ENCODE peak calls at places on chromosomes 7 and 10, in six cellular contexts. One of them, this sample, is unnamed.

GRCh38 chr10:76318171-76318570 is 886.7 kb downstream of the LRMDA start:
- DNase-seq in aorta: no peak
- DNase-seq in transverse colon: no peak
- DNase-seq in lung: no peak
- DNase-seq in naive thymus-derived CD4-positive, alpha-beta T cell: no peak
- DNase-seq in body of pancreas: no peak
- DNase-seq in this sample: no peak

GRCh38 chr10:78944658-78945333 is 124.0 kb upstream of the ZMIZ1 start:
- DNase-seq in transverse colon: peak; percentile 56
- DNase-seq in body of pancreas: peak; percentile 38
- DNase-seq in naive thymus-derived CD4-positive, alpha-beta T cell: no peak
- DNase-seq in aorta: no peak
- DNase-seq in lung: peak; percentile 46
- DNase-seq in this sample: no peak

GRCh38 chr10:114304566-114305421 is 65.7 kb downstream of the VWA2 start:
- DNase-seq in body of pancreas: peak; percentile 61
- DNase-seq in transverse colon: peak; percentile 62
- DNase-seq in aorta: peak; percentile 83
- DNase-seq in naive thymus-derived CD4-positive, alpha-beta T cell: peak; percentile 26
- DNase-seq in lung: no peak
- DNase-seq in this sample: no peak

GRCh38 chr7:15168489-15168888 is 265.9 kb upstream of the DGKB start:
- DNase-seq in aorta: no peak
- DNase-seq in transverse colon: no peak
- DNase-seq in naive thymus-derived CD4-positive, alpha-beta T cell: no peak
- DNase-seq in lung: no peak
- DNase-seq in body of pancreas: no peak
- DNase-seq in this sample: no peak

GRCh38 chr7:106347229-106347833 is 62.5 kb upstream of the NAMPT start:
- DNase-seq in body of pancreas: no peak
- DNase-seq in lung: no peak
- DNase-seq in naive thymus-derived CD4-positive, alpha-beta T cell: no peak
- DNase-seq in transverse colon: no peak
- DNase-seq in aorta: no peak
- DNase-seq in this sample: no peak

GRCh38 chr10:122164815-122165491 is 106.1 kb upstream of the BTBD16 start:
- DNase-seq in transverse colon: no peak
- DNase-seq in aorta: no peak
- DNase-seq in lung: no peak
- DNase-seq in naive thymus-derived CD4-positive, alpha-beta T cell: no peak
- DNase-seq in body of pancreas: peak; percentile 41
- DNase-seq in this sample: no peak

GRCh38 chr7:3087243-3087642 is 43.6 kb upstream of the CARD11 start:
- DNase-seq in body of pancreas: no peak
- DNase-seq in lung: no peak
- DNase-seq in transverse colon: no peak
- DNase-seq in naive thymus-derived CD4-positive, alpha-beta T cell: no peak
- DNase-seq in aorta: no peak
- DNase-seq in this sample: no peak

GRCh38 chr7:69949195-69949594 is 350.9 kb downstream of the AUTS2 start:
- DNase-seq in aorta: no peak
- DNase-seq in transverse colon: no peak
- DNase-seq in body of pancreas: no peak
- DNase-seq in lung: no peak
- DNase-seq in naive thymus-derived CD4-positive, alpha-beta T cell: no peak
- DNase-seq in this sample: no peak

GRCh38 chr10:95241533-95241932 is 47.5 kb downstream of the ACSM6 start:
- DNase-seq in naive thymus-derived CD4-positive, alpha-beta T cell: no peak
- DNase-seq in transverse colon: no peak
- DNase-seq in aorta: no peak
- DNase-seq in body of pancreas: no peak
- DNase-seq in lung: peak; percentile 91
- DNase-seq in this sample: no peak

GRCh38 chr10:119892188-119893065 is at the start of gene SEC23IP:
- DNase-seq in naive thymus-derived CD4-positive, alpha-beta T cell: peak; percentile 79
- DNase-seq in body of pancreas: peak; percentile 95
- DNase-seq in transverse colon: peak; percentile 96
- DNase-seq in aorta: peak; percentile 99
- DNase-seq in lung: peak; percentile 97
- DNase-seq in this sample: peak; percentile 98

GRCh38 chr10:100508691-100509150 is 10.9 kb downstream of the SEC31B start:
- DNase-seq in lung: no peak
- DNase-seq in aorta: no peak
- DNase-seq in naive thymus-derived CD4-positive, alpha-beta T cell: peak; percentile 62
- DNase-seq in transverse colon: no peak
- DNase-seq in body of pancreas: no peak
- DNase-seq in this sample: no peak

GRCh38 chr7:99137418-99138180 is 6.3 kb downstream of the SMURF1 start:
- DNase-seq in body of pancreas: no peak
- DNase-seq in naive thymus-derived CD4-positive, alpha-beta T cell: no peak
- DNase-seq in transverse colon: no peak
- DNase-seq in lung: no peak
- DNase-seq in aorta: no peak
- DNase-seq in this sample: no peak

GRCh38 chr10:121990015-121990677 is 1.2 kb downstream of the TACC2 start:
- DNase-seq in body of pancreas: peak; percentile 46
- DNase-seq in transverse colon: peak; percentile 62
- DNase-seq in naive thymus-derived CD4-positive, alpha-beta T cell: no peak
- DNase-seq in lung: no peak
- DNase-seq in aorta: no peak
- DNase-seq in this sample: no peak

GRCh38 chr10:68271104-68271882 is 39.4 kb upstream of the ATOH7 start:
- DNase-seq in body of pancreas: no peak
- DNase-seq in aorta: no peak
- DNase-seq in naive thymus-derived CD4-positive, alpha-beta T cell: no peak
- DNase-seq in transverse colon: no peak
- DNase-seq in lung: no peak
- DNase-seq in this sample: peak; percentile 57

DNA sequence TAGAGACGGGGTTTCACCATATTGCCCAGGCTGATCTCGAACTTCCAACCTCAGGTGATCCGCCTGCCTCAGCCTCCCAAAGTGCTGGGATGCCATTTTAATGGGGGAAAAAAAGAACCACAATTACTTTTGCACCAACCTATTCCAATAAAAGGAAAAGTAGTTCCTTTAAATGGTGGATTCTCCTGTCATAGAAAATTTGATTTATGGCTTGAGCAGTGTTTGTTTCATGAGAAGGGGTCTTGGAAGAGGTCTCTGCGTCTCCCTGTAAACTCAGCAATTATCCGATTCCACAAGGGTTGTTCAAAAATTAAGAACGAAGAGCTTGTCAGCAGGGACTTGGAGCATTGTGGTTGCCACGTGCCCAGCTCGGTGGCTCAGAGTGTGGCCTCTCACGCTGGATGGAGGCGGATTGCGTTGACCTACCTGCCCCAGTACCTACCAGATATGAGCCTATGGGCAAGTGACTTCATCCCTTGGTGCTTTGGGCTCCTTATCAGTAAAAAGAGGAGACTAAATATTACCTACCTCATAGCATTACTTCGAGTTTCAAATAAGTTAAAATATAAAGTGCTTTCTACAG is 2.8 kb upstream of the TRIP6 start:
- DNase-seq in aorta: no peak
- DNase-seq in lung: no peak
- DNase-seq in naive thymus-derived CD4-positive, alpha-beta T cell: no peak
- DNase-seq in transverse colon: no peak
- DNase-seq in body of pancreas: no peak
- DNase-seq in this sample: no peak
- H3K36me3 ChIP-seq in aorta: no peaks in the 10 kb centered on the region
- H3K36me3 ChIP-seq in lung: peaks cover 29% of the 10 kb centered on the region
- H3K36me3 ChIP-seq in naive thymus-derived CD4-positive, alpha-beta T cell: peaks cover 48% of the 10 kb centered on the region
- H3K36me3 ChIP-seq in transverse colon: no peaks in the 10 kb centered on the region
- H3K36me3 ChIP-seq in body of pancreas: no peaks in the 10 kb centered on the region
- H3K36me3 ChIP-seq in this sample: peaks cover 36% of the 10 kb centered on the region

GRCh38 chr7:38335490-38336135 is 62.2 kb upstream of the TARP start:
- DNase-seq in naive thymus-derived CD4-positive, alpha-beta T cell: peak; percentile 58
- DNase-seq in body of pancreas: peak; percentile 87
- DNase-seq in lung: peak; percentile 82
- DNase-seq in aorta: peak; percentile 89
- DNase-seq in transverse colon: peak; percentile 89
- DNase-seq in this sample: peak; percentile 89

GRCh38 chr7:38335123-38335489 is 61.7 kb upstream of the TARP start:
- DNase-seq in aorta: no peak
- DNase-seq in naive thymus-derived CD4-positive, alpha-beta T cell: no peak
- DNase-seq in transverse colon: no peak
- DNase-seq in body of pancreas: no peak
- DNase-seq in lung: no peak
- DNase-seq in this sample: no peak

DNA sequence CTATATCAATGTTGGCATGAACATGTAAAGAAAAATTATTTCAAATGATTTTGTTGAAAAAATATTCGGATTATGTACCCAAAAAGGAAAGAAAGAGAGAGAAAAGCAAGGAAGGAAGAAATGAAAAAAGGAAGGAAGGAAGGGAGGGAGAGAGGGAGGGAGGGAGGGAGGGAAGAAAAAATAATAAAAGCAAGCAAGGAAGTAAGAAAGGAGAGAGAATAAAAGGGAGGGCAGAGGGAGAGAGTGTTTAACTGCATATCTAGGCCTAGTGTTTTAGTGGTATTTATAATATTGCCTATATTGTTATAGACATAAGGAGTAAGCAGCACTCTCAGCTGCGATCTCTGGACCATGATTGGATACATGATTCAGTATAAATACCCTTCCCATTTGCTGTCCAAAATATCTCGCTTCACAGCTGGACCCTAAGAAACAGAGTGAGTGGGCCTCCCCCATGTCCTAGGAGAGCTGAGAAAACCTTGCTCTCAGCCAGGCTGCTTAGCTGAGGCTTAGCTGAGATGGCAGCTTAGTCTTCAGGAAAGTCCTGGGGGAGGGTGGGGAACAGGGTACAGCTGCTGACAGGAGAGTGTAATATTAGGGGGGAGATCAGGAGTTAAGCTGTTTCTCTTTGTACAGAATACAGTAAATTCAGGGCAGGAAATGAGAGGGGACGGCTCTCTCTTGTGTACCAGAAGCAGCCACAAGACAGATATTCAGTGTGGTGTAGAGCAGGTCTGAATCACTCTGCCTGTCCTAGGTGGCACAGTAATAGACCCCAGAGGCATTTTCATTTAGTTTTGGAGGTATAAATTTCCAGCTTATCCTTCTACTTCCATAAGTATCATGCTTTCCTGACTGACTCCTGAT is 66.8 kb upstream of the TARP start:
- DNase-seq in transverse colon: no peak
- DNase-seq in aorta: no peak
- DNase-seq in body of pancreas: no peak
- DNase-seq in naive thymus-derived CD4-positive, alpha-beta T cell: no peak
- DNase-seq in lung: no peak
- DNase-seq in this sample: no peak
- H3K4me3 ChIP-seq in transverse colon: no peak overlapping the region
- H3K4me3 ChIP-seq in aorta: no peak overlapping the region
- H3K4me3 ChIP-seq in body of pancreas: no peak overlapping the region
- H3K4me3 ChIP-seq in naive thymus-derived CD4-positive, alpha-beta T cell: no peak overlapping the region
- H3K4me3 ChIP-seq in lung: no peak overlapping the region
- H3K4me3 ChIP-seq in this sample: no peak overlapping the region

GRCh38 chr7:139115104-139115503 is 5.6 kb upstream of the ZC3HAV1 start:
- DNase-seq in lung: no peak
- DNase-seq in transverse colon: no peak
- DNase-seq in body of pancreas: no peak
- DNase-seq in aorta: no peak
- DNase-seq in naive thymus-derived CD4-positive, alpha-beta T cell: no peak
- DNase-seq in this sample: no peak
- H3K4me1 ChIP-seq in lung: peaks cover 5% of the 10 kb centered on the region
- H3K4me1 ChIP-seq in transverse colon: peaks cover 9% of the 10 kb centered on the region
- H3K4me1 ChIP-seq in body of pancreas: peaks cover 13% of the 10 kb centered on the region
- H3K4me1 ChIP-seq in aorta: no peaks in the 10 kb centered on the region
- H3K4me1 ChIP-seq in naive thymus-derived CD4-positive, alpha-beta T cell: peaks cover 43% of the 10 kb centered on the region
- H3K4me1 ChIP-seq in this sample: peaks cover 4% of the 10 kb centered on the region

GRCh38 chr7:23254051-23254681 is 7.6 kb downstream of the GPNMB start:
- DNase-seq in lung: no peak
- DNase-seq in naive thymus-derived CD4-positive, alpha-beta T cell: no peak
- DNase-seq in body of pancreas: no peak
- DNase-seq in aorta: no peak
- DNase-seq in transverse colon: no peak
- DNase-seq in this sample: no peak
- H3K36me3 ChIP-seq in lung: no peaks in the 10 kb centered on the region
- H3K36me3 ChIP-seq in naive thymus-derived CD4-positive, alpha-beta T cell: no peaks in the 10 kb centered on the region
- H3K36me3 ChIP-seq in body of pancreas: no peaks in the 10 kb centered on the region
- H3K36me3 ChIP-seq in aorta: peaks cover 6% of the 10 kb centered on the region
- H3K36me3 ChIP-seq in transverse colon: no peaks in the 10 kb centered on the region
- H3K36me3 ChIP-seq in this sample: peaks cover 61% of the 10 kb centered on the region

GRCh38 chr7:134780166-134780853 is 876 bp downstream of the CALD1 start:
- DNase-seq in aorta: no peak
- DNase-seq in body of pancreas: no peak
- DNase-seq in transverse colon: no peak
- DNase-seq in lung: no peak
- DNase-seq in naive thymus-derived CD4-positive, alpha-beta T cell: no peak
- DNase-seq in this sample: no peak
- H3K4me3 ChIP-seq in aorta: peak overlapping the region; percentile 99
- H3K4me3 ChIP-seq in body of pancreas: no peak overlapping the region
- H3K4me3 ChIP-seq in transverse colon: peak overlapping the region; percentile 38
- H3K4me3 ChIP-seq in lung: peak overlapping the region; percentile 59
- H3K4me3 ChIP-seq in naive thymus-derived CD4-positive, alpha-beta T cell: no peak overlapping the region
- H3K4me3 ChIP-seq in this sample: peak overlapping the region; percentile 68

GRCh38 chr7:74173491-74173865 is 678 bp upstream of the EIF4H start:
- DNase-seq in aorta: no peak
- DNase-seq in body of pancreas: no peak
- DNase-seq in lung: no peak
- DNase-seq in transverse colon: no peak
- DNase-seq in naive thymus-derived CD4-positive, alpha-beta T cell: no peak
- DNase-seq in this sample: no peak
- H3K4me1 ChIP-seq in aorta: no peaks in the 10 kb centered on the region
- H3K4me1 ChIP-seq in body of pancreas: peaks cover 51% of the 10 kb centered on the region
- H3K4me1 ChIP-seq in lung: peaks cover 5% of the 10 kb centered on the region
- H3K4me1 ChIP-seq in transverse colon: peaks cover 45% of the 10 kb centered on the region
- H3K4me1 ChIP-seq in naive thymus-derived CD4-positive, alpha-beta T cell: peaks cover 36% of the 10 kb centered on the region
- H3K4me1 ChIP-seq in this sample: peaks cover 36% of the 10 kb centered on the region

GRCh38 chr10:45581497-45582385 is 90.8 kb downstream of the ZFAND4 start:
- DNase-seq in naive thymus-derived CD4-positive, alpha-beta T cell: no peak
- DNase-seq in lung: no peak
- DNase-seq in aorta: no peak
- DNase-seq in transverse colon: no peak
- DNase-seq in body of pancreas: no peak
- DNase-seq in this sample: no peak

GRCh38 chr10:45580781-45581496 is 91.6 kb downstream of the ZFAND4 start:
- DNase-seq in naive thymus-derived CD4-positive, alpha-beta T cell: no peak
- DNase-seq in lung: no peak
- DNase-seq in transverse colon: peak; percentile 47
- DNase-seq in body of pancreas: no peak
- DNase-seq in aorta: no peak
- DNase-seq in this sample: no peak

GRCh38 chr10:45580371-45580770 is 92.2 kb downstream of the ZFAND4 start:
- DNase-seq in aorta: no peak
- DNase-seq in body of pancreas: no peak
- DNase-seq in transverse colon: no peak
- DNase-seq in lung: no peak
- DNase-seq in naive thymus-derived CD4-positive, alpha-beta T cell: peak; percentile 27
- DNase-seq in this sample: no peak

GRCh38 chr10:45585131-45585530 is 87.4 kb downstream of the ZFAND4 start:
- DNase-seq in transverse colon: no peak
- DNase-seq in naive thymus-derived CD4-positive, alpha-beta T cell: no peak
- DNase-seq in lung: no peak
- DNase-seq in aorta: no peak
- DNase-seq in body of pancreas: no peak
- DNase-seq in this sample: no peak

GRCh38 chr10:45582386-45582781 is 90.2 kb downstream of the ZFAND4 start:
- DNase-seq in aorta: no peak
- DNase-seq in naive thymus-derived CD4-positive, alpha-beta T cell: no peak
- DNase-seq in body of pancreas: no peak
- DNase-seq in transverse colon: no peak
- DNase-seq in lung: no peak
- DNase-seq in this sample: no peak
- H3K36me3 ChIP-seq in aorta: no peaks in the 10 kb centered on the region
- H3K36me3 ChIP-seq in naive thymus-derived CD4-positive, alpha-beta T cell: no peaks in the 10 kb centered on the region
- H3K36me3 ChIP-seq in body of pancreas: no peaks in the 10 kb centered on the region
- H3K36me3 ChIP-seq in transverse colon: no peaks in the 10 kb centered on the region
- H3K36me3 ChIP-seq in lung: no peaks in the 10 kb centered on the region
- H3K36me3 ChIP-seq in this sample: no peaks in the 10 kb centered on the region